ENCODE peak calls at places on chromosomes 4 and X, in four cellular contexts. K is T-helper 9 cell, H is EL, X is NCI-H1436. E is an unnamed sample.

GRCh38 chr4:36165256-36166005 is 78.9 kb downstream of the ARAP2 start:
- DNase-seq in K (no peak), H (no peak), X (no peak), E (no peak)

GRCh38 chr4:4284827-4285618 is 4.9 kb downstream of the LYAR start:
- DNase-seq in K (no peak), H (peak; percentile 16), X (no peak), E (peak; percentile 32)

GRCh38 chr4:158811216-158811540 is 42.4 kb downstream of the FNIP2 start:
- DNase-seq in K (no peak), H (no peak), X (no peak), E (no peak)

GRCh38 chr4:151668687-151669402 is 92.0 kb downstream of the GATB start:
- DNase-seq in K (no peak), H (peak; percentile 27), X (no peak), E (no peak)

GRCh38 chr4:163473130-163473529 is 424 bp downstream of the TKTL2 start:
- DNase-seq in K (no peak), H (no peak), X (no peak), E (no peak)

GRCh38 chr4:81137894-81138293 is 77.1 kb downstream of the PRKG2 start:
- DNase-seq in K (no peak), H (no peak), X (no peak), E (no peak)

GRCh38 chr4:106614446-106614845 is 245.9 kb upstream of the GIMD1 start:
- DNase-seq in K (no peak), H (peak; percentile 39), X (no peak), E (no peak)

GRCh38 chr4:150874386-150875226 is 140.5 kb downstream of the LRBA start:
- DNase-seq in K (no peak), H (no peak), X (no peak), E (no peak)

GRCh38 chr4:113972781-113973180 is 6.7 kb downstream of the ARSJ start:
- DNase-seq in K (no peak), H (no peak), X (no peak), E (no peak)

GRCh38 chr4:104015680-104016079 is 295.9 kb upstream of the TACR3 start:
- DNase-seq in K (no peak), H (no peak), X (peak; percentile 41), E (no peak)

GRCh38 chrX:47623540-47624027 is 3.9 kb upstream of the SYN1 start:
- DNase-seq in K (peak; percentile 12), H (peak; percentile 72), X (peak; percentile 82), E (peak; percentile 76)

GRCh38 chr4:145347684-145348083 is 134.0 kb upstream of the SMAD1 start:
- DNase-seq in K (no peak), H (peak; percentile 29), X (no peak), E (no peak)

GRCh38 chr4:56218230-56218895 is 168.9 kb downstream of the AASDH start:
- DNase-seq in K (no peak), H (no peak), X (no peak), E (no peak)